ENCODE peak calls at places on chromosomes 12 and 14, in seven cellular contexts. V, K, G, A, Z, C and H are unnamed samples.

GRCh38 chr14:41457393-41457792 is 149.3 kb upstream of the LRFN5 start:
- DNase-seq in G (no peak), K (peak), C (no peak), A (no peak), Z (no peak), V (no peak), H (no peak)

GRCh38 chr12:115257791-115258190 is 573.8 kb upstream of the TBX3 start:
- DNase-seq in G (no peak), Z (no peak), A (no peak), V (no peak), K (peak), C (no peak), H (no peak)

GRCh38 chr12:21613931-21614330 is 9.3 kb upstream of the GYS2 start:
- DNase-seq in V (no peak), C (no peak), G (no peak), A (no peak), Z (no peak), K (peak), H (no peak)

GRCh38 chr12:69254046-69254445 is 14.7 kb downstream of the CPSF6 start:
- DNase-seq in G (peak), C (no peak), A (no peak), V (no peak), Z (no peak), K (peak), H (no peak)

GRCh38 chr12:95504140-95504539 is 30.2 kb downstream of the METAP2 start:
- DNase-seq in Z (no peak), A (no peak), K (no peak), G (no peak), V (no peak), C (no peak), H (no peak)

GRCh38 chr12:110846615-110847566 is at the start of gene CCDC63:
- DNase-seq in K (peak), G (peak), Z (peak), V (peak), C (peak), A (peak), H (peak)

GRCh38 chr14:58027904-58028303 is 124.1 kb downstream of the ARMH4 start:
- DNase-seq in Z (no peak), C (no peak), V (no peak), G (no peak), K (no peak), A (no peak), H (no peak)

GRCh38 chr14:38250316-38250715 is 5.6 kb downstream of the CLEC14A start:
- DNase-seq in Z (no peak), C (no peak), G (no peak), A (no peak), V (no peak), K (no peak), H (no peak)

GRCh38 chr14:91143862-91144261 is 30.0 kb downstream of the DGLUCY start:
- DNase-seq in Z (no peak), K (no peak), G (no peak), V (no peak), C (no peak), A (no peak), H (no peak)

GRCh38 chr14:101121399-101122113 is 218.0 kb upstream of the RTL1 start:
- DNase-seq in A (no peak), K (no peak), V (peak), G (no peak), C (no peak), Z (peak), H (no peak)

GRCh38 chr12:54583726-54584125 is 4.7 kb downstream of the PPP1R1A start:
- DNase-seq in A (no peak), Z (no peak), K (no peak), V (no peak), G (no peak), C (no peak), H (no peak)

DNA sequence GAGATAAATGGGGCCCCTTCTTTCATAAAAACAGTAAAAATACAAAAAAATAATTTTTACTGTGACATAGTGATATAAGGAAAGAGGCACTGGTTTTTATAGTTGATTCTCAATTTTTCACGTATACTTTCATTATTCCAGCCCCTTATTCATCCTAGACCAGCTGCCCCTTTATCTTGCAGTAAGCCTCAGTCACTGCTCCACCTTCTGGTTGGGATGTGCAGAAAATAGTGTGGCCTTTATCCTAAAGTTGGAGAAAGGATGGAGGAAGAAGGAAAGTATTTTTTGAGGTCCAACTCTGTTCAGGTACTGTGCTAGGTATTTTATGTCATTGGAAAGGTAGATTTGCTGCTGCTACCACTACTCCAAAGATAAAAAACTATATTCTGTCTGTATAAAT is 172.7 kb downstream of the ANO6 start:
- DNase-seq in V (peak), C (peak), K (peak), G (no peak), A (no peak), Z (no peak), H (no peak)
- TF ChIP-seq CTCF in V (peak), C (peak), K (peak), G (peak), A (peak), Z (no peak), H (peak)

DNA sequence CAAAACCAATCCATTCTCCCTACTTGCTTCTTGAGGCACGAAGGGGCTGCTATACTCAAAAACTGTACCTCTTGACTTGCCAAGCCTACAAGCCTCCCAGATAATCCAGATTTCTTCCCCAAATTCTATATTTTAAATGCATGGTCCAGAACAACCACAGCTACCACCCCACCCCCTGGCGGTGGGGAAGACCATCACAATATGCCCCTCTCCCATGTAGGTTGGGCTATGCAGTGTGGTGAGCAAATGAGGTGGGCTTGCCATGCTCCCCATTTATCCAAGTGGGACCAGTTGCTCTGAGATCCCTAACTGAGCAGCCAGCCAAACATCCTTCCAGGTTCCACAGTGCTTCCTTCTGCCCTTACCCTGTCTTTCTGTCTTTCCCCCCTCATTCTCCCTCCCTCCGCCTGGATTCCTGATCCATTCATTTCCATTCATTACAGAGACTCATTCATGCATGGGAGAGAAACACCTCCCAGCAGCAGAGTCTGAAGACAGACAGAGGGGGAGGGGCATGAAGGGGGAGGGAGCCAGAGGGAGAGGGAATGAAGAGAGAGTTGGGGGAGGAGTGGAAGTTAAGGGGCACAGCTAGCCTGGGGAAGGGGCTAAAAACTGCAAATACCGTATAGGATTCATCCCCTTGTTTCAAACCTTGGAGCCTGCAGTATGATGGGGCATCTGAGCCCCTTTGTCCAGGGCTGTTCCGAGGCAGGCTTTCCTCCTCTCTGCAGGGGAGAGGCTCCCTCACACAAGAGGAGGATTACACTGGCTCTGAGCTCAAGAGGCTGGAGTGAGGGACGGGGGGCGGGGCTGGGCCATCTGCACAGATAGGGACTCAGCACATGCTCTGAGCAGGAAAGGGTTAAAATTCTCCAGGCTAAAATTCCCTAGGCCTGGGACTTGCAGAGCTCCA is 4.4 kb downstream of the ZNF219 start:
- DNase-seq in A (no peak), C (no peak), K (no peak), V (no peak), G (no peak), Z (no peak), H (no peak)
- TF ChIP-seq CTCF in A (peak), C (peak), K (no peak), V (no peak), G (no peak), Z (no peak), H (peak)

GRCh38 chr12:91109148-91109564 is 2.1 kb downstream of the LUM start:
- DNase-seq in A (peak), V (peak), Z (peak), G (peak), K (peak), C (no peak), H (no peak)
- TF ChIP-seq CTCF in A (peak), V (peak), Z (no peak), G (peak), K (peak), C (peak), H (peak)

GRCh38 chr14:106876711-106877110 is 1350.3 kb downstream of the TMEM121 start:
- DNase-seq in K (no peak), G (no peak), V (no peak), Z (no peak), A (no peak), C (no peak), H (no peak)

GRCh38 chr14:106877527-106877926 is 1351.1 kb downstream of the TMEM121 start:
- DNase-seq in G (no peak), K (no peak), V (no peak), C (no peak), A (no peak), Z (no peak), H (no peak)

GRCh38 chr14:106874365-106874764 is 1348.0 kb downstream of the TMEM121 start:
- DNase-seq in C (no peak), K (no peak), Z (no peak), V (no peak), G (peak), A (no peak), H (no peak)

GRCh38 chr14:106875503-106875902 is 1349.1 kb downstream of the TMEM121 start:
- DNase-seq in C (no peak), Z (no peak), A (no peak), G (peak), V (no peak), K (no peak), H (no peak)

DNA sequence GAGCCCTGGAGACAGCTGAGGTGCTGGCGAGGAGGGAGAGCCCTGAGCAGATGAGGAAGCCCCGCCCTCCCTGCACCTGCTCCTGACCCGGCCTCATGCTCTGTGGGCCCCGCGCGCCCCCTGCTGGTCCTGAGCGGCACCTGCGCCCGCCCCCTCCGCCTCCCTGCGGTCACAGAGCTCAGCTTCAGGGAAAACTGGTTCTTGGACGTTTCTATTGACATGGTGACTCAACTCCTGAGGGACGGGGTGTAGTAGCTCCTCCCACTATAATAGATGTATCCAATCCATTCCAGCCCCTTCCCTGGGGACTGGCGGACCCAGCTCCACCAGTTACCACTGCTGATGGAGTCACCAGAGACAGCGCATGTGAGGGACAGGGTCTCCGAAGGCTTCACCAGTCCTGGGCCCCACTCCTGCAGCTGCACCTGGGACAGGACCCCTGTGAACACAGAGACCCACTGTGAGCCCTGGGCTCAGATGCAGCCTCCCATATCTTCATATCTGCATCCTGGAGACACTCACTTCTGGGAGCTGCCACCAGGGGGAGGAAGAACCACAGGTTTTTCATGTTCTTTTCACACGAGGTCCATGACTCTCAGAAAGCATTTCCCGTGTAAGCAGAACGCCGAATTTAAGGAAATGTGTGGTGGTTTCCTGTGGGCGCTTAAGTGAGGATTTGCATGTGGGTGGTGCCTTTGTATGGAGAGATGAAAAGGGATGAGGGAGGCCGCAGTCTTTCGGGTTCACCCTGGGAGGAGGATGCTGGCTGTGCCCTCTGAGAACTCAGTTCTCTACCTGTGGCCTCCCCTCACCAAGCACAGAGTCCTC is 1346.5 kb downstream of the TMEM121 start:
- DNase-seq in V (peak), Z (no peak), C (no peak), A (no peak), G (peak), K (peak), H (no peak)
- TF ChIP-seq CTCF in V (no peak), Z (no peak), C (no peak), A (peak), G (peak), K (peak), H (no peak)

DNA sequence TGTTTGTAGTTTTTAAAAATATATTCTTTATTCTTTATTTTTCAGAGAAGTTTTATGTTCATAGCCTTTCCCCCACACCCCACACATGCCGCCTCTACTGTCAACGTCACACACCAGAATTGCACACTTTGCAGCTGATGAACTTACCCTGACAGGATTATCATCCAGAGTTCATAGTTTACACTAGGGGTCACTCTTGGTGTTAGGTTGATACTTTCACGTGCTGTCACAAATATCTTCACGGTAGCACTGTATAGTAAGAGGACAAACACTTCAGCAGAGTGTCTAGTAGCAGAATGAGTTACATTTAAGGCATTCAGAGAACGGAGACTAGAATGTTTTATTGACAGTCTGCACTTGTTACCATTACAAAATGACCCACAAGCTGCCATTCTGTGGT is 5.2 kb downstream of the DPPA3 start:
- DNase-seq in V (no peak), C (no peak), K (no peak), Z (no peak), G (peak), A (no peak), H (no peak)
- TF ChIP-seq CTCF in V (no peak), C (no peak), K (peak), Z (no peak), G (peak), A (no peak), H (peak)

GRCh38 chr14:51369814-51370213 is 129.8 kb downstream of the TMX1 start:
- DNase-seq in Z (no peak), A (no peak), K (peak), G (peak), V (no peak), C (no peak), H (no peak)
- TF ChIP-seq CTCF in Z (no peak), A (no peak), K (peak), G (peak), V (no peak), C (no peak), H (peak)

DNA sequence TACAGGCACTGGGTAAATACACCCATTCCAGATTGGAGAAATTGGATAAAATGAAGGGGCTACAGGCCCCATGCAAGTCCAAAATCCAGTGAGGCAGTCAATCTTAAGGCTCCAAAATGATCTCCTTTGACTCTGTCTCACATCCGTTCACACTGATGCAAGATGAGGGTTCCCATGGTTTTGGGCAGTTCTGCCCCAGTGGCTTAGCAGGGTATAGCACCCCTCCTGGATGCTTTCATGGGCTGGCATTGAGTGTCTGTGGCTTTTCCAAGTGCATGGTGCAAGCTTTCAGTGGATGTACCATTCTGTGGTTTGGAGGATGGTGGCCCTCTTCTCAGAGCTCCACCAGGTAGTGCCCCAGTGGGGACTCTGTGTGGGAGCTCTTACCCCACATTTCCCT is 427.2 kb downstream of the TRHDE start:
- DNase-seq in V (no peak), Z (no peak), C (no peak), G (no peak), K (no peak), A (no peak), H (no peak)
- TF ChIP-seq CTCF in V (no peak), Z (no peak), C (no peak), G (no peak), K (peak), A (no peak), H (peak)

DNA sequence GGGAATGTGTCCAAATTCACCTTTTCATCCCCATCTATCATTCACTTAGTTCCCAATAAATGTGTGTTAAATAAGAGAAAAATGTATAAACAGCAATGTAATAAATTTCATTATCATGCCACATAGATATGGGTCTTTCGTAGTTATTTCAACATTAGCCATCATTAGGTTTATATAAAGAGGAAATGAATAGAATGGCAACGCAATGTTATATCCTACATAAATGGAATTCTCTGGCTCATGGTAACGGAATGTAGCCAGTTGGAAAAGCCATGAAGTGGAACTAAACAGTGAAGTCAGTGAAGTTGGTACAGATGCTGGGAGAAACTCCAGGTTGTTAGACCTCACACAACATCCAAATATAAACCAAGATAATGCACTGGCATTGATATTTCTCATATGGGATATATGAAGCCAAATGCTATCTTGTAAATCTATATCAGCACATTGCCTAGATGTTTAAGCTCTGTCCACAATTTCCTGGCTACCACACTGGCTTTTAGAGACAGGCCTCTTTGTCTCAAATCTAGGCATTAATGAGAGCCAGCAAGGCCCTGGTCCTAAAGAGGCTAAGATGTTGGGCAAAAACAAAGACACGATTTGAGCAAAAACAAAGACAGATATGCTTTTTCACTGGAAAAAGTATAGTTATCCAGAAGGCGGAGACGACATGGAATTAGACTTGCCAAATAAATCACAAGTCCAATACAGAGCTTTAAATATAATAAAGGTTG is 861.0 kb downstream of the RPS29 start:
- DNase-seq in V (no peak), A (no peak), Z (no peak), C (peak), K (peak), G (no peak), H (no peak)
- TF ChIP-seq CTCF in V (no peak), A (no peak), Z (no peak), C (no peak), K (no peak), G (no peak), H (no peak)

GRCh38 chr14:99351166-99352007 is 79.4 kb upstream of the BCL11B start:
- DNase-seq in A (no peak), K (no peak), G (no peak), V (no peak), C (no peak), Z (no peak), H (no peak)
- TF ChIP-seq CTCF in A (no peak), K (peak), G (no peak), V (no peak), C (no peak), Z (no peak), H (no peak)